ENCODE peak calls at places on chromosomes 16 and 17, in nine cellular contexts. One of them, this sample, is unnamed.

GRCh38 chr17:74519951-74520553 is 11.2 kb downstream of the CD300LB start:
- DNase-seq in RCC 7860: no peak
- DNase-seq in stromal cell of bone marrow: no peak
- DNase-seq in neural crest cell: no peak
- DNase-seq in kidney glomerular epithelial cell: no peak
- DNase-seq in ACHN: no peak
- DNase-seq in astrocyte of the cerebellum: no peak
- DNase-seq in fibroblast of the conjunctiva: no peak
- DNase-seq in progenitor cell of endocrine pancreas: no peak
- DNase-seq in this sample: no peak

GRCh38 chr17:7560172-7561027 is 1.3 kb upstream of the SENP3 start:
- DNase-seq in RCC 7860: no peak
- DNase-seq in stromal cell of bone marrow: no peak
- DNase-seq in neural crest cell: peak
- DNase-seq in kidney glomerular epithelial cell: peak
- DNase-seq in ACHN: peak
- DNase-seq in astrocyte of the cerebellum: no peak
- DNase-seq in fibroblast of the conjunctiva: peak
- DNase-seq in progenitor cell of endocrine pancreas: peak
- DNase-seq in this sample: no peak

GRCh38 chr16:80369559-80369958 is 171.2 kb upstream of the DYNLRB2 start:
- DNase-seq in RCC 7860: peak
- DNase-seq in stromal cell of bone marrow: peak
- DNase-seq in neural crest cell: peak
- DNase-seq in kidney glomerular epithelial cell: peak
- DNase-seq in ACHN: peak
- DNase-seq in astrocyte of the cerebellum: peak
- DNase-seq in fibroblast of the conjunctiva: peak
- DNase-seq in progenitor cell of endocrine pancreas: peak
- DNase-seq in this sample: peak

GRCh38 chr16:81231014-81231413 is 7.5 kb upstream of the BCO1 start:
- DNase-seq in RCC 7860: no peak
- DNase-seq in stromal cell of bone marrow: no peak
- DNase-seq in neural crest cell: no peak
- DNase-seq in kidney glomerular epithelial cell: no peak
- DNase-seq in ACHN: no peak
- DNase-seq in astrocyte of the cerebellum: no peak
- DNase-seq in fibroblast of the conjunctiva: no peak
- DNase-seq in progenitor cell of endocrine pancreas: no peak
- DNase-seq in this sample: no peak

GRCh38 chr16:89863741-89864391 is 9.5 kb upstream of the TCF25 start:
- DNase-seq in RCC 7860: no peak
- DNase-seq in stromal cell of bone marrow: no peak
- DNase-seq in neural crest cell: no peak
- DNase-seq in kidney glomerular epithelial cell: no peak
- DNase-seq in ACHN: no peak
- DNase-seq in astrocyte of the cerebellum: no peak
- DNase-seq in fibroblast of the conjunctiva: no peak
- DNase-seq in progenitor cell of endocrine pancreas: no peak
- DNase-seq in this sample: no peak

GRCh38 chr17:75124041-75124818 is 7.3 kb downstream of the NT5C start:
- DNase-seq in RCC 7860: peak
- DNase-seq in stromal cell of bone marrow: no peak
- DNase-seq in neural crest cell: no peak
- DNase-seq in kidney glomerular epithelial cell: peak
- DNase-seq in ACHN: peak
- DNase-seq in astrocyte of the cerebellum: no peak
- DNase-seq in fibroblast of the conjunctiva: peak
- DNase-seq in progenitor cell of endocrine pancreas: no peak
- DNase-seq in this sample: peak

GRCh38 chr17:48587276-48588073 is 2.6 kb downstream of the HOXB3 start:
- DNase-seq in RCC 7860: no peak
- DNase-seq in stromal cell of bone marrow: no peak
- DNase-seq in neural crest cell: no peak
- DNase-seq in kidney glomerular epithelial cell: no peak
- DNase-seq in ACHN: no peak
- DNase-seq in astrocyte of the cerebellum: no peak
- DNase-seq in fibroblast of the conjunctiva: no peak
- DNase-seq in progenitor cell of endocrine pancreas: no peak
- DNase-seq in this sample: no peak

GRCh38 chr17:27479838-27480237 is 23.6 kb downstream of the KSR1 start:
- DNase-seq in RCC 7860: no peak
- DNase-seq in stromal cell of bone marrow: no peak
- DNase-seq in neural crest cell: no peak
- DNase-seq in kidney glomerular epithelial cell: no peak
- DNase-seq in ACHN: no peak
- DNase-seq in astrocyte of the cerebellum: no peak
- DNase-seq in fibroblast of the conjunctiva: no peak
- DNase-seq in progenitor cell of endocrine pancreas: no peak
- DNase-seq in this sample: no peak

GRCh38 chr17:69466905-69467630 is 52.6 kb downstream of the MAP2K6 start:
- DNase-seq in RCC 7860: peak
- DNase-seq in stromal cell of bone marrow: no peak
- DNase-seq in neural crest cell: no peak
- DNase-seq in kidney glomerular epithelial cell: peak
- DNase-seq in ACHN: peak
- DNase-seq in astrocyte of the cerebellum: peak
- DNase-seq in fibroblast of the conjunctiva: no peak
- DNase-seq in progenitor cell of endocrine pancreas: no peak
- DNase-seq in this sample: no peak

GRCh38 chr17:28948873-28949184 is 2.5 kb downstream of the PHF12 start:
- DNase-seq in RCC 7860: no peak
- DNase-seq in stromal cell of bone marrow: no peak
- DNase-seq in neural crest cell: no peak
- DNase-seq in kidney glomerular epithelial cell: no peak
- DNase-seq in ACHN: no peak
- DNase-seq in astrocyte of the cerebellum: no peak
- DNase-seq in fibroblast of the conjunctiva: no peak
- DNase-seq in progenitor cell of endocrine pancreas: no peak
- DNase-seq in this sample: no peak

GRCh38 chr17:7001562-7001961 is 5.7 kb downstream of the ALOX12 start:
- DNase-seq in RCC 7860: no peak
- DNase-seq in stromal cell of bone marrow: no peak
- DNase-seq in neural crest cell: peak
- DNase-seq in kidney glomerular epithelial cell: peak
- DNase-seq in ACHN: peak
- DNase-seq in astrocyte of the cerebellum: no peak
- DNase-seq in fibroblast of the conjunctiva: peak
- DNase-seq in progenitor cell of endocrine pancreas: no peak
- DNase-seq in this sample: no peak

GRCh38 chr16:14013571-14014283 is 57.4 kb upstream of the MRTFB start:
- DNase-seq in RCC 7860: peak
- DNase-seq in stromal cell of bone marrow: peak
- DNase-seq in neural crest cell: no peak
- DNase-seq in kidney glomerular epithelial cell: peak
- DNase-seq in ACHN: peak
- DNase-seq in astrocyte of the cerebellum: peak
- DNase-seq in fibroblast of the conjunctiva: peak
- DNase-seq in progenitor cell of endocrine pancreas: no peak
- DNase-seq in this sample: no peak

GRCh38 chr16:49588729-49589384 is 215.3 kb downstream of the C16orf78 start:
- DNase-seq in RCC 7860: no peak
- DNase-seq in stromal cell of bone marrow: no peak
- DNase-seq in neural crest cell: no peak
- DNase-seq in kidney glomerular epithelial cell: peak
- DNase-seq in ACHN: no peak
- DNase-seq in astrocyte of the cerebellum: no peak
- DNase-seq in fibroblast of the conjunctiva: no peak
- DNase-seq in progenitor cell of endocrine pancreas: no peak
- DNase-seq in this sample: no peak

GRCh38 chr16:46859719-46860152 is 24.4 kb upstream of the GPT2 start:
- DNase-seq in RCC 7860: peak
- DNase-seq in stromal cell of bone marrow: peak
- DNase-seq in neural crest cell: no peak
- DNase-seq in kidney glomerular epithelial cell: peak
- DNase-seq in ACHN: peak
- DNase-seq in astrocyte of the cerebellum: no peak
- DNase-seq in fibroblast of the conjunctiva: peak
- DNase-seq in progenitor cell of endocrine pancreas: no peak
- DNase-seq in this sample: peak

GRCh38 chr17:72117748-72118587 is 2.9 kb upstream of the SOX9 start:
- DNase-seq in RCC 7860: no peak
- DNase-seq in stromal cell of bone marrow: no peak
- DNase-seq in neural crest cell: peak
- DNase-seq in kidney glomerular epithelial cell: no peak
- DNase-seq in ACHN: no peak
- DNase-seq in astrocyte of the cerebellum: no peak
- DNase-seq in fibroblast of the conjunctiva: no peak
- DNase-seq in progenitor cell of endocrine pancreas: peak
- DNase-seq in this sample: no peak

GRCh38 chr17:77416096-77416713 is 275.4 kb downstream of the SEC14L1 start:
- DNase-seq in RCC 7860: no peak
- DNase-seq in stromal cell of bone marrow: no peak
- DNase-seq in neural crest cell: no peak
- DNase-seq in kidney glomerular epithelial cell: no peak
- DNase-seq in ACHN: no peak
- DNase-seq in astrocyte of the cerebellum: no peak
- DNase-seq in fibroblast of the conjunctiva: no peak
- DNase-seq in progenitor cell of endocrine pancreas: no peak
- DNase-seq in this sample: no peak

GRCh38 chr17:40857535-40857934 is 9.5 kb downstream of the KRT12 start:
- DNase-seq in RCC 7860: no peak
- DNase-seq in stromal cell of bone marrow: peak
- DNase-seq in neural crest cell: no peak
- DNase-seq in kidney glomerular epithelial cell: no peak
- DNase-seq in ACHN: no peak
- DNase-seq in astrocyte of the cerebellum: no peak
- DNase-seq in fibroblast of the conjunctiva: peak
- DNase-seq in progenitor cell of endocrine pancreas: no peak
- DNase-seq in this sample: no peak

GRCh38 chr16:50469744-50470301 is 78.4 kb upstream of the NKD1 start:
- DNase-seq in RCC 7860: no peak
- DNase-seq in stromal cell of bone marrow: no peak
- DNase-seq in neural crest cell: peak
- DNase-seq in kidney glomerular epithelial cell: no peak
- DNase-seq in ACHN: no peak
- DNase-seq in astrocyte of the cerebellum: no peak
- DNase-seq in fibroblast of the conjunctiva: no peak
- DNase-seq in progenitor cell of endocrine pancreas: no peak
- DNase-seq in this sample: no peak

GRCh38 chr16:55275869-55276268 is 48.1 kb upstream of the IRX6 start:
- DNase-seq in RCC 7860: no peak
- DNase-seq in stromal cell of bone marrow: no peak
- DNase-seq in neural crest cell: no peak
- DNase-seq in kidney glomerular epithelial cell: no peak
- DNase-seq in ACHN: no peak
- DNase-seq in astrocyte of the cerebellum: no peak
- DNase-seq in fibroblast of the conjunctiva: no peak
- DNase-seq in progenitor cell of endocrine pancreas: no peak
- DNase-seq in this sample: no peak

GRCh38 chr17:2685696-2686095 is 25.9 kb downstream of the CLUH start:
- DNase-seq in RCC 7860: no peak
- DNase-seq in stromal cell of bone marrow: no peak
- DNase-seq in neural crest cell: no peak
- DNase-seq in kidney glomerular epithelial cell: no peak
- DNase-seq in ACHN: no peak
- DNase-seq in astrocyte of the cerebellum: no peak
- DNase-seq in fibroblast of the conjunctiva: no peak
- DNase-seq in progenitor cell of endocrine pancreas: no peak
- DNase-seq in this sample: no peak

GRCh38 chr17:8226536-8227237 is 16.3 kb upstream of the AURKB start:
- DNase-seq in RCC 7860: peak
- DNase-seq in stromal cell of bone marrow: peak
- DNase-seq in neural crest cell: peak
- DNase-seq in kidney glomerular epithelial cell: peak
- DNase-seq in ACHN: peak
- DNase-seq in astrocyte of the cerebellum: peak
- DNase-seq in fibroblast of the conjunctiva: peak
- DNase-seq in progenitor cell of endocrine pancreas: peak
- DNase-seq in this sample: peak

GRCh38 chr17:27577124-27577761 is 53.7 kb upstream of the LGALS9 start:
- DNase-seq in RCC 7860: no peak
- DNase-seq in stromal cell of bone marrow: no peak
- DNase-seq in neural crest cell: peak
- DNase-seq in kidney glomerular epithelial cell: peak
- DNase-seq in ACHN: no peak
- DNase-seq in astrocyte of the cerebellum: no peak
- DNase-seq in fibroblast of the conjunctiva: no peak
- DNase-seq in progenitor cell of endocrine pancreas: no peak
- DNase-seq in this sample: no peak

GRCh38 chr17:11276486-11276885 is 35.5 kb downstream of the SHISA6 start:
- DNase-seq in RCC 7860: no peak
- DNase-seq in stromal cell of bone marrow: no peak
- DNase-seq in neural crest cell: no peak
- DNase-seq in kidney glomerular epithelial cell: no peak
- DNase-seq in ACHN: no peak
- DNase-seq in astrocyte of the cerebellum: no peak
- DNase-seq in fibroblast of the conjunctiva: no peak
- DNase-seq in progenitor cell of endocrine pancreas: no peak
- DNase-seq in this sample: no peak

GRCh38 chr16:70441406-70441990 is 2.6 kb upstream of the ST3GAL2 start:
- DNase-seq in RCC 7860: no peak
- DNase-seq in stromal cell of bone marrow: no peak
- DNase-seq in neural crest cell: no peak
- DNase-seq in kidney glomerular epithelial cell: no peak
- DNase-seq in ACHN: no peak
- DNase-seq in astrocyte of the cerebellum: no peak
- DNase-seq in fibroblast of the conjunctiva: no peak
- DNase-seq in progenitor cell of endocrine pancreas: no peak
- DNase-seq in this sample: no peak

GRCh38 chr16:275786-276232 is at the start of gene RGS11:
- DNase-seq in RCC 7860: no peak
- DNase-seq in stromal cell of bone marrow: no peak
- DNase-seq in neural crest cell: no peak
- DNase-seq in kidney glomerular epithelial cell: no peak
- DNase-seq in ACHN: no peak
- DNase-seq in astrocyte of the cerebellum: no peak
- DNase-seq in fibroblast of the conjunctiva: no peak
- DNase-seq in progenitor cell of endocrine pancreas: no peak
- DNase-seq in this sample: no peak

GRCh38 chr16:10664720-10665126 is 30.0 kb downstream of the TEKT5 start:
- DNase-seq in RCC 7860: no peak
- DNase-seq in stromal cell of bone marrow: no peak
- DNase-seq in neural crest cell: no peak
- DNase-seq in kidney glomerular epithelial cell: no peak
- DNase-seq in ACHN: no peak
- DNase-seq in astrocyte of the cerebellum: no peak
- DNase-seq in fibroblast of the conjunctiva: no peak
- DNase-seq in progenitor cell of endocrine pancreas: no peak
- DNase-seq in this sample: no peak

GRCh38 chr17:16363749-16364536 is 10.7 kb upstream of the CENPV start:
- DNase-seq in RCC 7860: peak
- DNase-seq in stromal cell of bone marrow: no peak
- DNase-seq in neural crest cell: peak
- DNase-seq in kidney glomerular epithelial cell: peak
- DNase-seq in ACHN: peak
- DNase-seq in astrocyte of the cerebellum: peak
- DNase-seq in fibroblast of the conjunctiva: peak
- DNase-seq in progenitor cell of endocrine pancreas: peak
- DNase-seq in this sample: peak

GRCh38 chr16:2037631-2038358 is 9.8 kb downstream of the NTHL1 start:
- DNase-seq in RCC 7860: no peak
- DNase-seq in stromal cell of bone marrow: no peak
- DNase-seq in neural crest cell: no peak
- DNase-seq in kidney glomerular epithelial cell: no peak
- DNase-seq in ACHN: no peak
- DNase-seq in astrocyte of the cerebellum: no peak
- DNase-seq in fibroblast of the conjunctiva: no peak
- DNase-seq in progenitor cell of endocrine pancreas: no peak
- DNase-seq in this sample: no peak

GRCh38 chr17:4514206-4514605 is 15.5 kb downstream of the SPNS2 start:
- DNase-seq in RCC 7860: no peak
- DNase-seq in stromal cell of bone marrow: no peak
- DNase-seq in neural crest cell: no peak
- DNase-seq in kidney glomerular epithelial cell: no peak
- DNase-seq in ACHN: no peak
- DNase-seq in astrocyte of the cerebellum: no peak
- DNase-seq in fibroblast of the conjunctiva: no peak
- DNase-seq in progenitor cell of endocrine pancreas: peak
- DNase-seq in this sample: no peak

GRCh38 chr17:8905256-8905778 is 37.8 kb upstream of the PIK3R6 start:
- DNase-seq in RCC 7860: no peak
- DNase-seq in stromal cell of bone marrow: no peak
- DNase-seq in neural crest cell: no peak
- DNase-seq in kidney glomerular epithelial cell: no peak
- DNase-seq in ACHN: no peak
- DNase-seq in astrocyte of the cerebellum: no peak
- DNase-seq in fibroblast of the conjunctiva: no peak
- DNase-seq in progenitor cell of endocrine pancreas: no peak
- DNase-seq in this sample: no peak

GRCh38 chr16:65710107-65710506 is 588.2 kb upstream of the CDH11 start:
- DNase-seq in RCC 7860: no peak
- DNase-seq in stromal cell of bone marrow: no peak
- DNase-seq in neural crest cell: no peak
- DNase-seq in kidney glomerular epithelial cell: no peak
- DNase-seq in ACHN: no peak
- DNase-seq in astrocyte of the cerebellum: no peak
- DNase-seq in fibroblast of the conjunctiva: no peak
- DNase-seq in progenitor cell of endocrine pancreas: no peak
- DNase-seq in this sample: no peak

This sample was measured in H54.